ENCODE peak calls at places on chromosomes 3 and 15, in four cellular contexts. O is stomach, Q is spleen, U is H1. I is an unnamed sample. For H3K9me3, the result is how much of the 10 kb centered on the place peaks cover.

GRCh38 chr3:64908292-64908691 is 220.5 kb upstream of the ADAMTS9 start:
- DNase-seq in U (no peak), Q (no peak), O (no peak), I (no peak)

GRCh38 chr15:80849308-80849707 is 70.1 kb downstream of the CEMIP start:
- DNase-seq in O (peak), U (no peak), Q (no peak), I (no peak)

GRCh38 chr3:39181408-39182335 is 10.7 kb downstream of the XIRP1 start:
- DNase-seq in O (no peak), U (no peak), Q (no peak), I (peak)

GRCh38 chr3:189978753-189979152 is 141.9 kb downstream of the P3H2 start:
- DNase-seq in O (no peak), U (no peak), Q (no peak), I (no peak)

GRCh38 chr3:106457278-106458210 is 588.7 kb upstream of the CBLB start:
- DNase-seq in O (no peak), U (no peak), Q (no peak), I (peak)

GRCh38 chr3:112653881-112654300 is 12.9 kb upstream of the CCDC80 start:
- DNase-seq in U (no peak), O (no peak), Q (no peak), I (no peak)

GRCh38 chr3:10467904-10468610 is 37.3 kb downstream of the ATP2B2 start:
- DNase-seq in Q (peak), U (no peak), O (peak), I (no peak)

GRCh38 chr15:88617790-88618189 is 3.4 kb upstream of the AEN start:
- DNase-seq in Q (no peak), O (no peak), U (no peak), I (no peak)

GRCh38 chr3:169897284-169897683 is 14.1 kb upstream of the SAMD7 start:
- DNase-seq in U (no peak), O (no peak), Q (no peak), I (no peak)

GRCh38 chr3:77562089-77562488 is 522.2 kb downstream of the ROBO2 start:
- DNase-seq in U (no peak), O (no peak), Q (no peak), I (no peak)

GRCh38 chr15:61633951-61634350 is 404.8 kb upstream of the RORA start:
- DNase-seq in U (no peak), O (no peak), Q (no peak), I (no peak)

GRCh38 chr3:41881233-41881821 is 80.6 kb downstream of the ULK4 start:
- DNase-seq in Q (no peak), O (no peak), U (no peak), I (no peak)

GRCh38 chr15:29550834-29551465 is 271.3 kb downstream of the TJP1 start:
- DNase-seq in O (no peak), U (no peak), Q (no peak), I (no peak)

GRCh38 chr3:160981217-160981938 is 123.8 kb downstream of the B3GALNT1 start:
- DNase-seq in U (no peak), Q (no peak), O (no peak), I (no peak)

GRCh38 chr3:64743166-64743565 is 55.4 kb upstream of the ADAMTS9 start:
- DNase-seq in U (no peak), Q (no peak), O (no peak), I (no peak)

GRCh38 chr3:142993958-142994442 is 7.4 kb upstream of the U2SURP start:
- DNase-seq in U (no peak), Q (no peak), O (peak), I (no peak)

GRCh38 chr3:4440951-4441350 is 26.1 kb downstream of the SUMF1 start:
- DNase-seq in U (no peak), O (no peak), Q (no peak), I (no peak)

GRCh38 chr3:50382271-50382670 is 22.9 kb upstream of the TMEM115 start:
- DNase-seq in U (no peak), Q (no peak), O (no peak), I (no peak)

GRCh38 chr3:80993241-80993945 is 768.1 kb downstream of the GBE1 start:
- DNase-seq in Q (no peak), U (no peak), O (no peak), I (no peak)

GRCh38 chr3:71243230-71243629 is 340.3 kb downstream of the FOXP1 start:
- DNase-seq in Q (no peak), U (no peak), O (no peak), I (no peak)

GRCh38 chr3:99645277-99646106 is 7.1 kb downstream of the COL8A1 start:
- DNase-seq in Q (no peak), O (no peak), U (no peak), I (no peak)

GRCh38 chr3:157318639-157319288 is 117.9 kb upstream of the PTX3 start:
- DNase-seq in Q (no peak), U (no peak), O (no peak), I (no peak)

GRCh38 chr3:74465652-74466415 is 148.6 kb downstream of the CNTN3 start:
- DNase-seq in O (no peak), U (no peak), Q (no peak), I (no peak)

GRCh38 chr3:29153811-29154210 is 127.1 kb upstream of the RBMS3 start:
- DNase-seq in Q (no peak), O (no peak), U (no peak), I (no peak)

GRCh38 chr15:96334705-96335428 is 4.4 kb downstream of the NR2F2 start:
- DNase-seq in U (no peak), Q (no peak), O (no peak), I (no peak)

GRCh38 chr3:48086736-48087470 is 70.7 kb upstream of the MAP4 start:
- DNase-seq in U (no peak), Q (no peak), O (no peak), I (no peak)

GRCh38 chr3:112097378-112097777 is 11.2 kb downstream of the C3orf52 start:
- DNase-seq in U (no peak), Q (no peak), O (peak), I (no peak)

GRCh38 chr15:26772588-26773484 is at the start of gene GABRB3:
- DNase-seq in Q (no peak), U (no peak), O (peak), I (no peak)

GRCh38 chr15:32105258-32106248 is 75.2 kb downstream of the CHRNA7 start:
- DNase-seq in Q (no peak), O (no peak), U (no peak), I (no peak)

GRCh38 chr15:31279221-31280036 is 47.2 kb upstream of the KLF13 start:
- DNase-seq in O (peak), Q (peak), U (no peak), I (peak)

GRCh38 chr3:143329567-143330164 is 210.1 kb downstream of the CHST2 start:
- DNase-seq in O (no peak), Q (peak), U (no peak), I (no peak)

GRCh38 chr3:112143251-112143650 is 10.2 kb upstream of the GCSAM start:
- DNase-seq in U (no peak), O (no peak), Q (no peak), I (no peak)

DNA sequence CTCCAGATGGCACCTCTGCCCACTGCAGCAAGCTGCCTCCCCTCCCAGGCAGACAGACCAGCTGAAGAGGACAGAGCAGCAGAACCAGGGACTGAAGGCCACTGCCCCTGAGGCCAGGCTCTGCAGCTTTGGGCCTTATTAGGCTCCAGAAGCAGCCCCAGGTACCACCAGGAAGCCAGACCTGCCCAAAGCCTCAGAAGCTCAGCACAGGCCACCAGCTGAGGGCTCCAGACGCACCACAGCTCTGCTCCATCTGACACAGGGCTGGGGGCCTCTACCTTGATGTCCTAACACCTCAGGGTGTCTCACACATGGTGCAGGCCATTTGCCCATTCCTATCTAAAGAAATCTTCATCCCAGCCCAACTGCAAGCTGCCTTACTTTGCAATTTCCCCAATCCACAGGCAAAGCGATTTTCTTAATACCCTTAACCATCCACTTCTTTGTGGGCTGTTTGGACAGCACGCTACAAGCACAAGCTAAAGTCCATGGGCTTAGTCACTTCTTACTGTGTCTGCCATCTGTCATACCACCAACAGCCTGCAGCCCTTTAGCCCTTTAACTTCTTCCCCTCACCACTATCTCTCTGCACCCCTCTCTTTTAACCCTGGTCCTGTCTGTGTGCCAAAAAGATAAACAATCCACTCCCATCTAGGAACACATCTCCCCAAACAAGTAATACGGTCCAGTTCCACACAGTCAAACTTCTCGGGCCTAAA is 112.1 kb downstream of the IQSEC1 start:
- DNase-seq in O (no peak), U (no peak), Q (no peak), I (no peak)
- H3K4me3 ChIP-seq in O (no peak), U (no peak), Q (no peak), I (no peak)

DNA sequence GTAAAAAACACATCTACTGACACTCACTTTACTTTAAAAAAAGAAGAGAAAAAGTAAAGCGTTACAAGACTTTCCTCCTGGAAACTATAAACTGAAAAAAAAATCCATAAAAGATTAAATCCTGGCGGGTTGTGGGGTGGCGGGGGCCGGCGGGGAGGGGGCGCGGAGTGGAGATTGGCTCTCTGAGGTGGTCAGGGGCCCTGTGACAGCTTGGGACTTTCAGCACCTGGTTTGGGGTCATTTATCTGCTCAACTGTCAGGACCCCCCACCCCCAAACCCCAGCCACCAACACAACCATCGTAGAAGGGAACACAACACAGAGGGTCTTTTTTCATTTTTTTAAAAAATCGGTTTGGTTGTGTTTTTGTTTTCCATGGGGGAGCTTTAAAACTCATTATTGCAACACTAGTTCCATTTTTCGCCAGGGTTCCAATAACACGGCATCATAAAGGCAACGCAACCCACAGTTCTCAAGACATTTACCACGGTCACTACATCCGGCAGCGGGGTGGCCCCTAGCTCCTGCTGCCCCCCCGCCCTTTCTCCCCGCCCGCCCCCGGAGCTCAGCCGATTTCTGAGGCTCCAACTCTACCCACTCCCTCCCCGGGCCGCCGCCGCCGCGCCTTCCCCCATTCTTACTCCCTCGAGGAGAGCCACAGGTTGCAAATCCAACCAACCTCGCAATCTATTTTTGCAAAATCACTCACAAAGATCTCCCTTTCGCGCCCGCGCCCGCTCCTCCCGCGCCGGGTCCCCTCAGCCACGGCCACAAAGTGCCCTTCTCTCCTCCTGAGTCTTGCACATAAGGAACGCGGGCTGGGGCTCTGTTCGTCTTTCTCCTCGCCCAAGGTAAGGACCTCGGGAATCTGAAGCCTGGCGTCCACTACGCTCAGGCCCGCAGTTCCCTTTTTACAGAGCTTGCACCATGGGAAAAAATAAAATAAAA is 1.8 kb downstream of the BCL6 start:
- DNase-seq in O (peak), U (no peak), Q (peak), I (peak)
- TF ChIP-seq POLR2AphosphoS5 in O (no peak), U (no peak), Q (peak), I (peak)

GRCh38 chr15:56228854-56229253 is 14.8 kb downstream of the RFX7 start:
- DNase-seq in Q (no peak), U (no peak), O (no peak), I (no peak)
- H3K9me3 ChIP-seq in Q (half or more), U (under half), O (under half), I (under half)

GRCh38 chr15:71125831-71126453 is 10.7 kb downstream of the THSD4 start:
- DNase-seq in Q (no peak), U (no peak), O (no peak), I (no peak)
- H3K4me3 ChIP-seq in Q (no peak), U (no peak), O (no peak), I (no peak)

GRCh38 chr15:36882487-36883108 is 217.8 kb downstream of the MEIS2 start:
- DNase-seq in Q (no peak), O (no peak), U (no peak), I (no peak)

GRCh38 chr15:36880913-36881290 is 219.4 kb downstream of the MEIS2 start:
- DNase-seq in Q (no peak), U (no peak), O (no peak), I (no peak)

GRCh38 chr15:36878745-36879262 is 221.5 kb downstream of the MEIS2 start:
- DNase-seq in Q (no peak), O (no peak), U (no peak), I (no peak)

GRCh38 chr15:36879568-36880225 is 220.7 kb downstream of the MEIS2 start:
- DNase-seq in U (no peak), O (no peak), Q (no peak), I (no peak)

GRCh38 chr15:36880226-36880912 is 220.0 kb downstream of the MEIS2 start:
- DNase-seq in O (no peak), U (no peak), Q (no peak), I (peak)
- TF ChIP-seq POLR2AphosphoS5 in O (no peak), U (no peak), Q (no peak), I (no peak)

DNA sequence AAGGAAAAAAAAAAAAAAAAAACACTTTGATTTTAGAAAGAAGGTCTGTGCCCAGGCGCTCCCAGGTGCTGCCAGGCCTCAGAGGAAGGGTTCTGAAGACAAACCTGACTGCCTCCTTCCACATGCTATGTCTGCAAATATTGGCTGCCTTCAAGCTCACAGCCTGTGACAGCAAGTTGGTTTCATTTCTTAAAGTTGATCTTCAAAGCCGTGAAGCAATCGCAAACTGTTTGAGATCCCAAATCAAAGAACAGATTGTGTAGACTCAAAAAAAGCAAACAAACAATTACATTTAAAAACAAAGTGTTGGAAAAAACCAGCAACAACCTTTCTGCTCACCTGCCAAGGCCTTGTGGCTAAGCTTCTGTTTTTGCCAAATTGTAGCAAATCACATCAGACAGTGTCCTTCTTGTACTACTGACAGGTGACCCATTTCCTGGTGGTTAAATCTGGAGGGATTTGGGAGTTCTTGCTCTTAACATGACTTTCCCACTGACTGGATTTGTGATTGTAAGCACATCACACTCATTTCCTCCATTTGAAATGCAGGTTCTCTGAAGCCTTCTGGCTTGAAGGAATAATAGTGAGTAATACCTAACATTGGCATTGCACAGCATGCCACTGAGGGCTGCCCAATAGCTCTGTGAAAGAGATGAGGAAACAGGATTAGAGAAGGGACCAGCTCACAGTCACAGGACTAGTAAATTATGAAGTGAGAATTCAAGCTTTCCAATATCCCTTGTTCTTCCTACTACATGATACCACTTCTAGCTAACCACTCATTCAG is 502.4 kb downstream of the LPP start:
- DNase-seq in Q (no peak), O (no peak), U (no peak), I (no peak)
- H3K9me3 ChIP-seq in Q (under half), O (under half), U (under half), I (under half)